ENCODE peak calls at places on chromosomes 13 and 19, in six cellular contexts. Z, C, U, J, A and I are unnamed samples.
A peak's percentile ranks its signal among the peaks of the same experiment; 100 is the strongest.

GRCh38 chr13:111936267-111936925 is 130.6 kb upstream of the SOX1 start:
- DNase-seq in J (no peak), U (no peak), Z (no peak), C (no peak), A (no peak), I (no peak)

GRCh38 chr13:43805071-43805468 is 18.3 kb upstream of the ENOX1 start:
- DNase-seq in U (peak; percentile 94), C (peak; percentile 50), J (no peak), Z (peak; percentile 96), A (no peak), I (peak; percentile 99)

GRCh38 chr19:48858984-48859710 is 9.3 kb downstream of the PLEKHA4 start:
- DNase-seq in Z (no peak), C (no peak), A (no peak), U (peak; percentile 48), J (peak; percentile 51), I (no peak)

GRCh38 chr13:106047859-106048258 is 487.6 kb downstream of the EFNB2 start:
- DNase-seq in J (no peak), C (no peak), Z (peak; percentile 17), A (no peak), U (peak; percentile 82), I (no peak)

GRCh38 chr19:41821003-41821735 is 23.3 kb downstream of the LYPD4 start:
- DNase-seq in C (peak; percentile 30), Z (peak; percentile 15), J (peak; percentile 43), U (no peak), A (peak; percentile 65), I (peak; percentile 56)

GRCh38 chr19:8231073-8231604 is 22.0 kb downstream of the CERS4 start:
- DNase-seq in U (peak; percentile 32), A (no peak), C (no peak), Z (no peak), J (no peak), I (no peak)

GRCh38 chr13:106570354-106570822 is 2.5 kb upstream of the ARGLU1 start:
- DNase-seq in Z (peak; percentile 61), A (peak; percentile 69), C (peak; percentile 72), U (peak; percentile 91), J (no peak), I (peak; percentile 78)

GRCh38 chr13:50485979-50486935 is 357.2 kb downstream of the DLEU7 start:
- DNase-seq in Z (peak; percentile 22), C (no peak), U (no peak), J (no peak), A (no peak), I (peak; percentile 66)

GRCh38 chr13:47892374-47892773 is 108.7 kb downstream of the SUCLA2 start:
- DNase-seq in Z (no peak), J (no peak), A (no peak), C (no peak), U (no peak), I (no peak)

GRCh38 chr19:50720921-50721291 is 1.3 kb upstream of the SHANK1 start:
- DNase-seq in Z (peak; percentile 73), C (peak; percentile 11), U (peak; percentile 95), J (peak; percentile 49), A (no peak), I (peak; percentile 42)

GRCh38 chr13:31012285-31013024 is 80.0 kb downstream of the TEX26 start:
- DNase-seq in A (no peak), Z (peak; percentile 46), J (no peak), C (peak; percentile 54), U (peak; percentile 64), I (peak; percentile 55)

GRCh38 chr13:106114981-106115554 is 420.4 kb downstream of the EFNB2 start:
- DNase-seq in Z (peak; percentile 78), A (no peak), C (no peak), J (no peak), U (no peak), I (no peak)

GRCh38 chr19:47227347-47228167 is 3.4 kb downstream of the BBC3 start:
- DNase-seq in C (peak; percentile 98), Z (peak; percentile 94), J (no peak), A (peak; percentile 86), U (peak; percentile 99), I (peak; percentile 96)

GRCh38 chr19:6729573-6730152 is 7.7 kb downstream of the GPR108 start:
- DNase-seq in C (no peak), Z (no peak), U (peak; percentile 83), J (no peak), A (no peak), I (no peak)

GRCh38 chr13:40777166-40777956 is 6.4 kb upstream of the MRPS31 start:
- DNase-seq in Z (peak; percentile 37), J (peak; percentile 49), A (peak; percentile 41), U (no peak), C (peak; percentile 58), I (peak; percentile 70)
- TF ChIP-seq CTCF in Z (peak; percentile 39), J (peak; percentile 64), A (peak; percentile 89), U (peak; percentile 73), C (peak; percentile 68), I (peak; percentile 50)

GRCh38 chr13:99956473-99957349 is 14.9 kb downstream of the ZIC5 start:
- DNase-seq in U (peak; percentile 78), A (peak; percentile 27), Z (no peak), C (no peak), J (no peak), I (no peak)
- TF ChIP-seq CTCF in U (no peak), A (no peak), Z (no peak), C (no peak), J (no peak), I (no peak)

DNA sequence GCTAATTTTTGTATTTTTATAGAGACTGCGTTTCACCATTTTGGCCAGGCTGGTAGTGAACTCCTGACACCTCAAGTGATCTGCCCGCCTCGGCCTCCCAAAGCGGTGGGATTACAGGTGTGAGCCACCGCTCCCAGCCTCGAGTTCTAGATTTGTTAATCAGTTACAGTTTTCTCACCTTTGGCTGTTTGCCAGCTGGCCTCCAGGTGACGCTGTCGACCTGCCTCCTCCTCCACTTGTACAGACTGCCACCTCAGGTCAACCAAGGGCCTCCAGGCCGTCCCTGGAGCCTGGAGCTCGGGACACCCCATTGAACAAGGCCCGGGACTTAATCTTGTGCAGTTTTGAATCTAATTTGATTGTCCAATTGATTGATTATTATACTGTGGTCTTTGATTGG is 45.5 kb downstream of the IER2 start:
- DNase-seq in C (no peak), Z (no peak), A (peak; percentile 72), U (peak; percentile 76), J (no peak), I (no peak)
- TF ChIP-seq CTCF in C (no peak), Z (no peak), A (peak; percentile 61), U (no peak), J (peak; percentile 32), I (no peak)

GRCh38 chr19:54881884-54882283 is 7.8 kb downstream of the FCAR start:
- DNase-seq in Z (no peak), J (no peak), C (no peak), A (no peak), U (no peak), I (no peak)

GRCh38 chr19:54883228-54883627 is 9.2 kb downstream of the FCAR start:
- DNase-seq in U (no peak), C (no peak), J (no peak), A (no peak), Z (no peak), I (no peak)

DNA sequence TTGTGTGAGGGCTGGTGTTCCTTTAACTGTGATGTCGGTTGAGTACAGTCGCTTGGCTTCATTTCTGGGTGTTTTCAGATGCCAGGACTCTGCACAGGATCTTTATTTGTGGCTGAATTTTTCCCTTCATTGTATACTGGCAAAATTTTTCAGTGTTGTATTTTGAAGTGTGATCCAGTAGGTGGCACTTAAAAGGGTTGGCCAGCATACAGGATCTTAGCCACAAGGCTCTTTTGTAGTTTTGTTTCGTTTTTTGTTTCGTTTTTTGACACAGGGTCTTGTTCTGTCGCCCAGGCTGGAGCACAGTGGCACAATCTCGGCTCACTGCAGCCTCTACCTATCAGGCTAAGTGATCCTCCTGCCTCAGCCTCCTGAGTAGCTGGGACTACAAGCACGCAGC is 8.7 kb downstream of the FCAR start:
- DNase-seq in C (no peak), Z (no peak), J (peak; percentile 17), U (no peak), A (no peak), I (no peak)
- TF ChIP-seq CTCF in C (no peak), Z (no peak), J (peak; percentile 18), U (no peak), A (no peak), I (no peak)

GRCh38 chr13:39552233-39552632 is 50.8 kb downstream of the LHFPL6 start:
- DNase-seq in Z (no peak), J (no peak), U (no peak), A (no peak), C (no peak), I (no peak)

GRCh38 chr13:39554371-39554770 is 48.6 kb downstream of the LHFPL6 start:
- DNase-seq in C (no peak), J (no peak), Z (no peak), U (peak; percentile 3), A (no peak), I (no peak)

GRCh38 chr13:39559838-39560237 is 43.2 kb downstream of the LHFPL6 start:
- DNase-seq in U (peak; percentile 18), A (no peak), Z (no peak), C (no peak), J (no peak), I (no peak)

GRCh38 chr13:39557285-39557955 is 45.6 kb downstream of the LHFPL6 start:
- DNase-seq in U (peak; percentile 2), Z (no peak), C (no peak), A (no peak), J (no peak), I (no peak)

DNA sequence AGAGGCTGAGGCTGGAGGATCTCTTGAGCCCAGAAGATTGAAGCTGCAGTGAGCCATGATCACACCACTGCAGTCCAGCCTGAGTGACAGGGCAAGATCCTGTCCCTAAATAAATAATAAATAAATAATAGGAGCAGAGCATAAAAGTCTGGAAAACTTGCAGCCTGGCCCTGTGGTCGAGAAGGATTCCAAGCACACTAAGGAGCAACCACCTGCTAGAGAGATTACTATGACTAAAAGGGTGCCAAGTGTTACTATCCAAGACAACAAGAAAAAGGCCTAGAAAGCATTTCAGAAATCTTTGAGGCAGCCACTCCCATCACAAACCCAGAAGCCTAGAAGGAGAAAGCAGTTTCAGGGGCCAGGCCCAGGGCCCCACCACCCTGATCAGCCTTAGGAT is 46.1 kb downstream of the LHFPL6 start:
- DNase-seq in C (no peak), A (no peak), U (no peak), J (no peak), Z (no peak), I (no peak)
- TF ChIP-seq CTCF in C (no peak), A (no peak), U (no peak), J (no peak), Z (no peak), I (no peak)

DNA sequence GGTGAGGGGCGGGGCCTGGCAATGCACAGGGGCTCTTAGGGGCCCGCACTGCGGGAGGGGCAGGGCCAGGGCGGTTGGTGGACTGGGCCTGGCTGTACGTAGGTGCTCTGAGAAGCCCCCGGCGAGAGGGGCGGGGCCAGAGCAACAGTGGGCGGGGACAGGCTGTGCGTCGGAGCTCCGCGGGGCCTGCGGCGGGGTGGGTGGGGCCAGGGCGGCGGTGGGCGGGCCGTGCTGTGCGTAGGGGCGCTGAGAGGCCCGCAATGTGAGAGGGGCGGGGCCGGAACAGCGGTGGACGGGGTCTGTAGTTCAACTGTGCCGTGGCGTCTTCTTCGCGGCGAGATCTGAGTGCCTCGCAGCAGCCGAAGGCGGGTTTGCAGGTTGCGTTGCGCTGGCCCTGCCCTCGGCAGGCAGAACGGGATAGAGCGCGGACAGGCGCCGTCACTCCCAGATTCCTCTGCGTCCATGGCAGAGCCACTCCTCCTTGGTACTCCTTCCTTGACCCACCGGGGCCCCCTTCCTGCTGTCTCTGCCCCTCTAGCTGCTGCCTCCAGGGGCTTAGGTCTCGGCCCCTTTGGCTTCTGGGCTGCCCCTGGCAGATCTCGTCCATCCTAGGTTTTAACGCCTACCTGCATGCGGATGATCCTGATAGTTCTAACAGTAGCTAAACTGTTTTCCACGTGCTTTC is 33.2 kb downstream of the CCNE1 start:
- DNase-seq in A (peak; percentile 95), U (peak; percentile 98), C (peak; percentile 93), J (peak; percentile 96), Z (peak; percentile 88), I (peak; percentile 91)
- TF ChIP-seq CTCF in A (no peak), U (no peak), C (no peak), J (no peak), Z (no peak), I (no peak)

GRCh38 chr13:53206455-53206854 is 177.8 kb downstream of the OLFM4 start:
- DNase-seq in A (no peak), C (no peak), J (no peak), Z (no peak), U (no peak), I (no peak)
- TF ChIP-seq CTCF in A (peak; percentile 81), C (peak; percentile 15), J (peak; percentile 57), Z (peak; percentile 23), U (no peak), I (peak; percentile 23)